ENCODE peak calls at places on chromosomes 7 and 10, in ten cellular contexts. One of them, this sample, is unnamed.

GRCh38 chr7:69078997-69079769 is 519.1 kb upstream of the AUTS2 start:
- DNase-seq in spleen: no peak
- DNase-seq in stimulated activated CD4-positive, alpha-beta T cell treated with anti-CD3 and anti-CD28 coated beads, Interleukin-15, amount 100 ng/mL, for 24 hours: no peak
- DNase-seq in upper lobe of right lung: no peak
- DNase-seq in hepatic stellate cell: no peak
- DNase-seq in adrenal gland: peak; percentile 32
- DNase-seq in coronary artery: no peak
- DNase-seq in glutamatergic neuron: no peak
- DNase-seq in endothelial cell: no peak
- DNase-seq in nephron progenitor cell: no peak
- DNase-seq in this sample: no peak

GRCh38 chr7:139647812-139648616 is 124.5 kb downstream of the CLEC2L start:
- DNase-seq in glutamatergic neuron: no peak
- DNase-seq in stimulated activated CD4-positive, alpha-beta T cell treated with anti-CD3 and anti-CD28 coated beads, Interleukin-15, amount 100 ng/mL, for 24 hours: no peak
- DNase-seq in upper lobe of right lung: no peak
- DNase-seq in endothelial cell: no peak
- DNase-seq in nephron progenitor cell: no peak
- DNase-seq in adrenal gland: no peak
- DNase-seq in hepatic stellate cell: no peak
- DNase-seq in spleen: no peak
- DNase-seq in coronary artery: no peak
- DNase-seq in this sample: no peak

GRCh38 chr7:79236352-79237028 is 217.0 kb downstream of the MAGI2 start:
- DNase-seq in glutamatergic neuron: no peak
- DNase-seq in upper lobe of right lung: no peak
- DNase-seq in hepatic stellate cell: no peak
- DNase-seq in spleen: no peak
- DNase-seq in coronary artery: no peak
- DNase-seq in adrenal gland: no peak
- DNase-seq in nephron progenitor cell: no peak
- DNase-seq in stimulated activated CD4-positive, alpha-beta T cell treated with anti-CD3 and anti-CD28 coated beads, Interleukin-15, amount 100 ng/mL, for 24 hours: no peak
- DNase-seq in endothelial cell: no peak
- DNase-seq in this sample: no peak

GRCh38 chr7:2087744-2088143 is 145.0 kb downstream of the MAD1L1 start:
- DNase-seq in hepatic stellate cell: no peak
- DNase-seq in upper lobe of right lung: no peak
- DNase-seq in endothelial cell: no peak
- DNase-seq in glutamatergic neuron: no peak
- DNase-seq in spleen: no peak
- DNase-seq in coronary artery: no peak
- DNase-seq in adrenal gland: no peak
- DNase-seq in stimulated activated CD4-positive, alpha-beta T cell treated with anti-CD3 and anti-CD28 coated beads, Interleukin-15, amount 100 ng/mL, for 24 hours: no peak
- DNase-seq in nephron progenitor cell: no peak
- DNase-seq in this sample: no peak

GRCh38 chr7:27251513-27252306 is 9.1 kb downstream of the EVX1 start:
- DNase-seq in endothelial cell: no peak
- DNase-seq in spleen: no peak
- DNase-seq in coronary artery: no peak
- DNase-seq in hepatic stellate cell: no peak
- DNase-seq in upper lobe of right lung: no peak
- DNase-seq in glutamatergic neuron: peak; percentile 47
- DNase-seq in adrenal gland: no peak
- DNase-seq in nephron progenitor cell: peak; percentile 66
- DNase-seq in stimulated activated CD4-positive, alpha-beta T cell treated with anti-CD3 and anti-CD28 coated beads, Interleukin-15, amount 100 ng/mL, for 24 hours: no peak
- DNase-seq in this sample: peak; percentile 73

GRCh38 chr7:28408105-28408973 is 4.0 kb upstream of the CREB5 start:
- DNase-seq in adrenal gland: no peak
- DNase-seq in spleen: no peak
- DNase-seq in endothelial cell: peak; percentile 23
- DNase-seq in glutamatergic neuron: peak; percentile 43
- DNase-seq in upper lobe of right lung: no peak
- DNase-seq in hepatic stellate cell: peak; percentile 1
- DNase-seq in stimulated activated CD4-positive, alpha-beta T cell treated with anti-CD3 and anti-CD28 coated beads, Interleukin-15, amount 100 ng/mL, for 24 hours: no peak
- DNase-seq in nephron progenitor cell: peak; percentile 32
- DNase-seq in coronary artery: no peak
- DNase-seq in this sample: peak; percentile 78

GRCh38 chr7:158373761-158374545 is 213.7 kb downstream of the PTPRN2 start:
- DNase-seq in glutamatergic neuron: no peak
- DNase-seq in upper lobe of right lung: peak; percentile 48
- DNase-seq in coronary artery: no peak
- DNase-seq in endothelial cell: no peak
- DNase-seq in stimulated activated CD4-positive, alpha-beta T cell treated with anti-CD3 and anti-CD28 coated beads, Interleukin-15, amount 100 ng/mL, for 24 hours: no peak
- DNase-seq in spleen: peak; percentile 58
- DNase-seq in nephron progenitor cell: no peak
- DNase-seq in hepatic stellate cell: no peak
- DNase-seq in adrenal gland: no peak
- DNase-seq in this sample: no peak

GRCh38 chr10:73248259-73248724 is 1.2 kb upstream of the DNAJC9 start:
- DNase-seq in nephron progenitor cell: no peak
- DNase-seq in hepatic stellate cell: no peak
- DNase-seq in upper lobe of right lung: no peak
- DNase-seq in glutamatergic neuron: no peak
- DNase-seq in endothelial cell: no peak
- DNase-seq in coronary artery: no peak
- DNase-seq in adrenal gland: no peak
- DNase-seq in spleen: no peak
- DNase-seq in stimulated activated CD4-positive, alpha-beta T cell treated with anti-CD3 and anti-CD28 coated beads, Interleukin-15, amount 100 ng/mL, for 24 hours: no peak
- DNase-seq in this sample: no peak

GRCh38 chr7:82816272-82816671 is 346.4 kb downstream of the PCLO start:
- DNase-seq in adrenal gland: no peak
- DNase-seq in coronary artery: no peak
- DNase-seq in glutamatergic neuron: no peak
- DNase-seq in endothelial cell: no peak
- DNase-seq in nephron progenitor cell: no peak
- DNase-seq in spleen: no peak
- DNase-seq in hepatic stellate cell: no peak
- DNase-seq in upper lobe of right lung: no peak
- DNase-seq in stimulated activated CD4-positive, alpha-beta T cell treated with anti-CD3 and anti-CD28 coated beads, Interleukin-15, amount 100 ng/mL, for 24 hours: no peak
- DNase-seq in this sample: no peak

GRCh38 chr7:120218702-120219101 is 54.3 kb upstream of the KCND2 start:
- DNase-seq in spleen: no peak
- DNase-seq in endothelial cell: no peak
- DNase-seq in glutamatergic neuron: no peak
- DNase-seq in stimulated activated CD4-positive, alpha-beta T cell treated with anti-CD3 and anti-CD28 coated beads, Interleukin-15, amount 100 ng/mL, for 24 hours: no peak
- DNase-seq in nephron progenitor cell: no peak
- DNase-seq in adrenal gland: peak; percentile 4
- DNase-seq in hepatic stellate cell: no peak
- DNase-seq in coronary artery: no peak
- DNase-seq in upper lobe of right lung: no peak
- DNase-seq in this sample: no peak